ENCODE peak calls at places on chromosomes 12 and 14, in nine cellular contexts. X, N, B, T, G, F, L, M and P are unnamed samples.

GRCh38 chr12:120413901-120414695 is 23.8 kb upstream of the COX6A1 start:
- DNase-seq in X (no peak), B (peak; percentile 86), G (peak; percentile 30), N (no peak), M (no peak), F (no peak), L (no peak), T (no peak), P (no peak)

GRCh38 chr12:89856431-89856830 is 147.8 kb upstream of the ATP2B1 start:
- DNase-seq in F (no peak), X (no peak), B (no peak), L (no peak), T (peak; percentile 85), M (peak; percentile 72), G (no peak), N (no peak), P (no peak)

GRCh38 chr12:1838223-1838993 is 18.0 kb downstream of the LRTM2 start:
- DNase-seq in B (no peak), N (no peak), T (no peak), G (no peak), F (no peak), X (peak; percentile 18), L (no peak), M (no peak), P (no peak)

GRCh38 chr12:64104376-64104775 is 117.7 kb downstream of the KICS2 start:
- DNase-seq in L (no peak), M (no peak), X (peak; percentile 90), T (no peak), N (no peak), F (peak; percentile 86), G (peak; percentile 62), B (peak; percentile 23), P (no peak)

GRCh38 chr14:89644641-89645040 is 227.6 kb upstream of the FOXN3 start:
- DNase-seq in N (no peak), M (no peak), L (no peak), B (no peak), G (no peak), F (no peak), T (no peak), X (no peak), P (no peak)

GRCh38 chr14:67232066-67232465 is 9.2 kb upstream of the PALS1 start:
- DNase-seq in T (no peak), X (no peak), F (no peak), B (no peak), N (no peak), M (no peak), G (no peak), L (no peak), P (no peak)

GRCh38 chr12:72072613-72073212 is 134.1 kb downstream of the TPH2 start:
- DNase-seq in N (no peak), M (no peak), L (no peak), B (no peak), F (no peak), T (no peak), G (no peak), X (no peak), P (no peak)

GRCh38 chr12:115000038-115000437 is 316.1 kb upstream of the TBX3 start:
- DNase-seq in M (peak; percentile 54), X (no peak), L (peak; percentile 54), F (no peak), B (no peak), N (no peak), T (peak; percentile 31), G (peak; percentile 49), P (no peak)

GRCh38 chr14:105294142-105294597 is 6.6 kb downstream of the BRF1 start:
- DNase-seq in L (no peak), M (peak; percentile 50), T (no peak), B (peak; percentile 59), G (peak; percentile 57), X (no peak), F (no peak), N (no peak), P (no peak)
- H3K4me3 ChIP-seq in L (no peak overlapping the region), M (no peak overlapping the region), T (peak overlapping the region; percentile 52), B (no peak overlapping the region), G (no peak overlapping the region), X (no peak overlapping the region), F (no peak overlapping the region), N (no peak overlapping the region), P (no peak overlapping the region)

GRCh38 chr14:55867726-55868125 is 250.5 kb upstream of the PELI2 start:
- DNase-seq in G (no peak), B (no peak), M (peak; percentile 52), N (no peak), X (no peak), T (no peak), F (no peak), L (no peak), P (no peak)

GRCh38 chr14:55877942-55878341 is 240.3 kb upstream of the PELI2 start:
- DNase-seq in T (no peak), B (no peak), L (no peak), G (no peak), F (no peak), N (no peak), M (peak; percentile 3), X (no peak), P (no peak)

GRCh38 chr14:55874785-55875184 is 243.4 kb upstream of the PELI2 start:
- DNase-seq in F (no peak), X (no peak), T (no peak), B (peak; percentile 45), M (no peak), G (no peak), N (no peak), L (no peak), P (no peak)

GRCh38 chr14:55869397-55870049 is 248.7 kb upstream of the PELI2 start:
- DNase-seq in B (no peak), G (no peak), X (no peak), F (no peak), N (no peak), L (no peak), T (no peak), M (no peak), P (no peak)

DNA sequence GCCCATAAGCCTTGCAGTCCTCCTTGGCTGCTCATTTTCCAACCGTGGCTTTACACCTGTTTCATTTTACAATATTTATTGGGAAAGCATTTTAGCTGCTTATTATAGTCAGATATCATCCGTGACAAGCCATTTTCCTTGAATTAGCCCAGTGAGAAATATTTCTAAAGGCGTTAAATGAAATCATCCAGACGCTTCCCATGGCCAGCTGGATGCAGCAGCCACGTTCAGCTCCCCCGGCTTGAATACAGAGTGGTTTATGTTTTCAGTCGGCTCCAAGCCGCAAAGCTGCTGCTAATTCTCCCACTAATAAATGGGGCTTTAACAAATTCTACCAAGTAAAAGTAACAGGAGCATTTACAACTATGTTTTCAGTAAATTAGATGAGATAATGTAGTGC is 245.0 kb upstream of the PELI2 start:
- DNase-seq in N (no peak), L (no peak), M (no peak), F (no peak), B (no peak), X (no peak), G (no peak), T (no peak), P (no peak)
- H3K27me3 ChIP-seq in N (no peaks in the 10 kb centered on the region), L (peaks cover 10% of the 10 kb centered on the region), M (peaks cover 14% of the 10 kb centered on the region), F (no peaks in the 10 kb centered on the region), B (no peaks in the 10 kb centered on the region), X (no peaks in the 10 kb centered on the region), G (no peaks in the 10 kb centered on the region), T (peaks cover 2% of the 10 kb centered on the region), P (no peaks in the 10 kb centered on the region)

DNA sequence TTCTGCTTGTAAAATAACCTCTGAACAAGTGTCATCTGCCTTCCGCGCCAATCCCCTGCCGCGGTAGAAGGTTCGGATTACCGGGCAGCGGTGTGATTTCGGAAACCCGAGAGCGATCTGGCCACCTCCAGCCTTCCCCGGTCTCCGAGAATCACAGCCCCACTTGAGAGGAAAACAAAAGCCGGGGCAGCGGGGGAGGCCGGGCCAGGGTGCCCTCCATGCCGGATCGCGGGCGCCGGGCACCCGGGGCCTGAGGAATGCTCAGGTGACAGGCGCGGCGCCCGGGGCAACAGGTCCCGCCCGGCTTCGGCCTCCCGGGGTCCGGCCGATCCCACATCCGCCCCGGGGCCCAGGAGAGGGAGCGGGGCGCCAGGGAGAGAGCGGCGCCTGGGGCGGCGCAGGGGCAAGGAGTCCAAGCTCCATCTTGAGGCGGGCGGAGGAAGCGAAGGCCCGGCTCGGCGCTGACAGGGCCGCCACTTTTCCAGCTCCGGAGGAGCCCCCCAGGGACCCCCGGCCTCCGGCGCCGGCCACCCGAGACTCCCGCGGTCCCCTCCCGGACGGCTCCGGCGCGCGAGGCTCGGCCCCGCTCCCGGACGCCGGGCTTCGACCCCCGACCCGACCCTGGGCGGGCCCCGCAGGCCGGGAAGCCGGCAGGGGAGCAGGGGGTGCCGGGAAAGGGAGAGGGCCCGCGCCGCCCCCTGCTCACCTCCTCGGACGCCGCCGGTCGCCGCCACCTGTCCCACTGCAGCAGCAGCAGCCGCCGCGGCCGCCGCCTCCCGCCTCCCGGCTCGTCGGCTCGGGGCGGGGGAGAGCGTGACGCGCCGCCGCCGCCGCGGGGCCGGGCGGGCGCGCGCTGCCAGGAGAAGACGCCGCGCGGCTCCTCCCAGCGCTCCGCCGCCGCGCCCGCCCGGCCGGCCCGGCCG is at the start of gene CLIP1:
- DNase-seq in T (no peak), G (peak; percentile 70), X (peak; percentile 82), L (no peak), F (peak; percentile 55), N (peak; percentile 73), M (peak; percentile 65), B (peak; percentile 80), P (peak; percentile 83)
- TF ChIP-seq POLR2A in T (peak; percentile 72), G (peak; percentile 78), X (no peak), L (peak; percentile 28), F (peak; percentile 53), N (peak; percentile 65), M (peak; percentile 75), B (peak; percentile 76), P (peak; percentile 72)

GRCh38 chr12:98894412-98895085 is 249.5 kb downstream of the APAF1 start:
- DNase-seq in F (no peak), X (no peak), B (peak; percentile 5), M (no peak), L (no peak), N (peak; percentile 21), G (peak; percentile 26), T (no peak), P (no peak)

GRCh38 chr12:98896938-98897337 is 251.8 kb downstream of the APAF1 start:
- DNase-seq in X (no peak), L (no peak), F (no peak), N (no peak), M (peak; percentile 4), T (no peak), G (no peak), B (no peak), P (no peak)

GRCh38 chr12:98895086-98895651 is 250.1 kb downstream of the APAF1 start:
- DNase-seq in M (no peak), X (no peak), B (peak; percentile 32), T (no peak), L (no peak), N (peak; percentile 18), G (peak; percentile 33), F (no peak), P (no peak)

GRCh38 chr12:98893126-98893525 is 248.0 kb downstream of the APAF1 start:
- DNase-seq in N (no peak), T (no peak), M (no peak), L (no peak), X (no peak), F (no peak), B (peak; percentile 6), G (no peak), P (no peak)

DNA sequence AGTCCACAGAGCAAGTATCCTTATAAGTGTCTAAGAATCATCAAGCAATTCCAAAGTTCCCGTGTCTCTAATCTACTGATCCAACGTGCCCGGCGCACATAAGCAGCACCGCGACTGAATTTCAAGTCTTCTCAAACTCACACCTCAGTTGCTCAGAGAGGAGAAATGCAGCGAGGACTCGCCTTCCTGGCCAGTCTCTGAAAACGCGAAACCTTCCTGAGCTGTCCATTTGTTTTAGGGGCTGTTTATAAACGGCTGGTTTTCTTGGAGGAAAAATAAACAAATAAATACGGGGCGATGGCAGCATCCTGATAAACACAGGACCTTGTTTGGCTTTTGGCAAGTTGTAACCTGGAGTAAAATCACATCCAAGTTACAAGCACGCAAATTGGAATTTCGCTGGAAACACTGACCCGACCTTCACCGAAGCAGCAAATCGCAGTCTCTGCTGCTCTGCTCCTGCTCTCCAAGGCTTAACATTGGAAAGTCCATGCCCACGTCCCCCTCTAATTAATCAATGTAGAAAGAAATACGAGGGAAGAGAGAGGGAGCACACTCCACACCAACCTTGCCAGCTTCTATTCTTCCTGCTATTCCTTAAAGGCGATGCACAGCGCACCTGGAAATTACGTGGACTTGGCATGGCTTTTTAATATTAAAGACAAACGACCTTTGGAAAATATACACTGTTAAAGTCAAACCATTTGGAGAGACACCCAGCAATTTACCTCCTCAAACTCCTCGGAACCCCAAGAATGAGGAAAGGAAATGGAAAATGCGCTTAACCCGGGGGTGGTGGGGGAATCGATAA is 248.7 kb downstream of the APAF1 start:
- DNase-seq in G (no peak), F (no peak), B (no peak), T (no peak), M (no peak), X (no peak), L (no peak), N (no peak), P (no peak)
- H3K4me3 ChIP-seq in G (peak overlapping the region; percentile 57), F (no peak overlapping the region), B (no peak overlapping the region), T (no peak overlapping the region), M (no peak overlapping the region), X (peak overlapping the region; percentile 42), L (no peak overlapping the region), N (peak overlapping the region; percentile 18), P (peak overlapping the region; percentile 43)